ENCODE peak calls at places on chromosomes 3 and 15, in nine cellular contexts. A, I, S, V, E, W, M, P and K are unnamed samples.

GRCh38 chr15:32709295-32710033 is 8.3 kb upstream of the GREM1 start:
- DNase-seq in M (no peak), P (no peak), A (no peak), S (no peak), V (no peak), W (no peak), I (no peak), E (peak), K (no peak)

GRCh38 chr15:99211926-99212325 is 37.5 kb downstream of the TTC23 start:
- DNase-seq in S (no peak), M (no peak), E (peak), V (peak), W (no peak), A (no peak), I (no peak), P (no peak), K (no peak)

GRCh38 chr3:11619461-11619860 is 24.3 kb downstream of the VGLL4 start:
- DNase-seq in M (no peak), S (no peak), E (no peak), V (no peak), I (no peak), W (no peak), P (no peak), A (no peak), K (no peak)

GRCh38 chr3:192229866-192230265 is 497.5 kb downstream of the FGF12 start:
- DNase-seq in P (no peak), M (no peak), S (no peak), A (no peak), V (no peak), I (no peak), W (no peak), E (peak), K (no peak)

GRCh38 chr3:118213892-118214291 is 820.8 kb downstream of the IGSF11 start:
- DNase-seq in P (no peak), E (no peak), M (no peak), V (no peak), S (no peak), I (no peak), W (no peak), A (no peak), K (no peak)

GRCh38 chr3:111745786-111746185 is 113.3 kb upstream of the PHLDB2 start:
- DNase-seq in E (no peak), V (no peak), I (no peak), M (no peak), S (no peak), P (no peak), W (no peak), A (no peak), K (no peak)

GRCh38 chr3:35710554-35710953 is 71.2 kb downstream of the ARPP21 start:
- DNase-seq in I (no peak), V (no peak), A (no peak), W (no peak), P (no peak), M (no peak), S (no peak), E (no peak), K (no peak)

GRCh38 chr15:68795298-68795848 is 25.3 kb downstream of the ANP32A start:
- DNase-seq in W (peak), V (no peak), P (no peak), M (peak), A (peak), S (peak), I (peak), E (peak), K (peak)

GRCh38 chr3:12854550-12854949 is 13.2 kb upstream of the RPL32 start:
- DNase-seq in S (no peak), V (no peak), W (no peak), P (no peak), M (no peak), E (no peak), I (no peak), A (no peak), K (no peak)

GRCh38 chr3:39141211-39141995 is 12.0 kb downstream of the CSRNP1 start:
- DNase-seq in A (peak), P (no peak), I (peak), W (peak), M (peak), V (no peak), S (no peak), E (peak), K (peak)

GRCh38 chr15:92068121-92068520 is 214.6 kb downstream of the SLCO3A1 start:
- DNase-seq in S (no peak), A (no peak), W (no peak), P (no peak), E (peak), I (no peak), V (no peak), M (no peak), K (no peak)

GRCh38 chr3:191343115-191343514 is 12.8 kb upstream of the UTS2B start:
- DNase-seq in E (peak), I (no peak), W (no peak), P (no peak), V (no peak), S (no peak), A (no peak), M (no peak), K (no peak)

GRCh38 chr15:55289573-55290360 is at the start of gene RAB27A:
- DNase-seq in S (no peak), M (peak), V (peak), P (peak), W (peak), A (peak), I (peak), E (peak), K (peak)

GRCh38 chr15:95134306-95135100 is 903.1 kb downstream of the MCTP2 start:
- DNase-seq in P (no peak), S (no peak), V (no peak), A (no peak), E (peak), I (no peak), W (no peak), M (no peak), K (no peak)

GRCh38 chr15:99955181-99955525 is 221.9 kb upstream of the LYSMD4 start:
- DNase-seq in V (no peak), I (no peak), A (no peak), W (no peak), S (no peak), E (no peak), M (no peak), P (no peak), K (peak)

GRCh38 chr3:142418926-142419592 is 28.8 kb downstream of the XRN1 start:
- DNase-seq in V (no peak), W (no peak), P (no peak), I (no peak), M (no peak), A (no peak), E (no peak), S (no peak), K (no peak)

GRCh38 chr3:142013331-142013730 is 136.0 kb downstream of the TFDP2 start:
- DNase-seq in V (no peak), P (no peak), W (no peak), A (no peak), S (no peak), E (no peak), I (no peak), M (no peak), K (no peak)

GRCh38 chr3:141499304-141499703 is 12.5 kb downstream of the RASA2 start:
- DNase-seq in A (no peak), M (no peak), E (no peak), S (no peak), V (no peak), I (no peak), W (no peak), P (no peak), K (no peak)

GRCh38 chr15:40782609-40783227 is 12.9 kb downstream of the C15orf62 start:
- DNase-seq in S (no peak), W (no peak), I (peak), P (peak), E (no peak), A (peak), M (peak), V (peak), K (peak)

GRCh38 chr15:76191539-76192244 is 119.6 kb downstream of the ETFA start:
- DNase-seq in M (no peak), I (no peak), P (no peak), S (no peak), A (no peak), E (no peak), V (no peak), W (no peak), K (no peak)

GRCh38 chr3:178047496-178047895 is 488.7 kb upstream of the KCNMB2 start:
- DNase-seq in M (no peak), A (no peak), I (no peak), W (no peak), S (no peak), E (no peak), V (no peak), P (no peak), K (no peak)

GRCh38 chr15:39837454-39837853 is 54.8 kb upstream of the FSIP1 start:
- DNase-seq in A (no peak), M (no peak), W (no peak), I (no peak), V (no peak), S (no peak), E (no peak), P (no peak), K (no peak)

GRCh38 chr3:15260531-15260930 is 54.5 kb downstream of the CAPN7 start:
- DNase-seq in I (no peak), V (no peak), S (no peak), A (no peak), P (no peak), W (no peak), M (no peak), E (no peak), K (no peak)

GRCh38 chr3:15253023-15253697 is 47.1 kb downstream of the CAPN7 start:
- DNase-seq in I (no peak), E (no peak), P (no peak), M (no peak), V (no peak), W (no peak), A (no peak), S (no peak), K (no peak)

GRCh38 chr3:15255215-15255614 is 49.2 kb downstream of the CAPN7 start:
- DNase-seq in P (no peak), A (no peak), V (no peak), W (no peak), E (no peak), S (no peak), M (no peak), I (no peak), K (no peak)

GRCh38 chr3:15258720-15259119 is 52.7 kb downstream of the CAPN7 start:
- DNase-seq in W (peak), I (no peak), V (no peak), E (no peak), P (no peak), S (no peak), M (no peak), A (no peak), K (no peak)

DNA sequence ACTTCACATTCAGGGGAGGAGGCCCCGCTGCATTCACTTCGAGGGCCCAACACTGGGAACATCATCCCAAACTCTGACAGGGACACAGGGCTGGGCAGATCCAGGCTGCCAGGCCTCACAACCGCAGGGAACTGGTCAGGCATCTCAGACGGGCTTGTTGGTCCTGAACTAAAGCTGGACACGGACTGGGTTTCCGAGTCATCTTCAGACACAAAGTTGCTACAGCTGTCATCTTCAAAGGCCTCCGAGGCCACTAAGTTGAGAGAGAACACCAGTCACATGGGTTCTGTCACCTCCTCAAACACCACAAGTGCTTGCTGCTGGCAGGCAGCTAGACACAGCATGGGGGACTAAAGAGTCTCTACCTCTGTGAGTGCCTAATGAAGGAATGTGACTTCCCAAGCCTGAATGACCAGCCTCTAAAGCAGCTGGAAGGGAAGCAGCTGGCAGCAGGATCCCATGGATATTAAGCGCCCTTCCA is 50.9 kb downstream of the CAPN7 start:
- DNase-seq in I (no peak), S (no peak), M (no peak), E (no peak), A (no peak), V (no peak), W (peak), P (no peak), K (no peak)
- H3K27ac ChIP-seq in I (no peak), S (no peak), M (no peak), E (no peak), A (no peak), V (no peak), W (no peak), P (no peak), K (no peak)

GRCh38 chr3:46491089-46492070 is 6.4 kb upstream of the RTP3 start:
- DNase-seq in I (no peak), S (no peak), M (peak), V (no peak), A (peak), P (no peak), E (no peak), W (no peak), K (no peak)
- TF ChIP-seq POLR2A in I (no peak), S (no peak), M (peak), V (no peak), A (no peak), P (no peak), E (no peak), W (no peak), K (no peak)

GRCh38 chr3:37163262-37164020 is 10.9 kb downstream of the LRRFIP2 start:
- DNase-seq in S (no peak), E (peak), M (no peak), I (no peak), A (no peak), V (no peak), P (no peak), W (no peak), K (no peak)

GRCh38 chr3:37161351-37161750 is 13.0 kb downstream of the LRRFIP2 start:
- DNase-seq in I (no peak), E (peak), S (no peak), W (no peak), P (no peak), V (no peak), M (no peak), A (no peak), K (no peak)

DNA sequence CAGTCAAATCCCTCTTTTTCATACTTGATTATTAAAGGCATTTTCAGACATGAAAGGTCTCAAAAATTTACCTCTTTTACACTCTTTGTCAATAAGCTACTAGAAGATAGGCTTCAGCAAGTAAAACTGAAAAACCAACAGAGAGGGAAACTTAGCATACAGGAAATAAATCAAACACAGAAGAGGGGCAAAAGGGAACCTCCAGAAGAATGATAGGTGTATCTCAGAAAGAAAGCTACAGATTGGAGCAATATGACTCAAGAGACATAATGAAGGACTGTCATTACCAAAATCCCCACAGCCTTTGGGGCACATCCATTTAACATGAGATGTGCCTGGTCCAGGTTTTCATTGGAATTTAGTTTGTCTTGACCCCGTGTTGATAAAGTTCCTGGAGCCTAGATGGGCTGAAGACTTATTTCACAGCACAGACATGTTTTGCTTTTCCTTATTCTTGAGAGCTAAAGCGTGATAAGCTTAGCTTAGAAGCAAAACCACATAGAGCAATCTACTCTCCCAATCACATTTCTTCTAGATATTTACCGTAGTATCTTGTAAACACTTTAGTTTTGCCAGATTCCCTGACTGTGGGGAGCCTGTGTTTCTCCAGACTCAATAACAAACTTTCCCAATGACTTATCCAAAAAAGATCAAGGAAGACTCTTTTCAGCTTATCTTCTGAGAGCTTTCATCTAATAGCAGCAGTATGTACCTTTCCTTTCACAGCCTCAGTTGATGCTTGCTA is 11.7 kb downstream of the LRRFIP2 start:
- DNase-seq in W (no peak), S (no peak), M (no peak), V (no peak), P (no peak), A (no peak), E (no peak), I (no peak), K (no peak)
- H3K27ac ChIP-seq in W (no peak), S (no peak), M (no peak), V (no peak), P (no peak), A (no peak), E (no peak), I (no peak), K (no peak)

GRCh38 chr15:44706946-44707636 is 4.0 kb downstream of the PATL2 start:
- DNase-seq in P (no peak), S (no peak), V (no peak), M (no peak), W (no peak), I (no peak), E (no peak), A (peak), K (no peak)
- TF ChIP-seq POLR2A in P (no peak), S (no peak), V (no peak), M (no peak), W (no peak), I (no peak), E (no peak), A (no peak), K (no peak)

GRCh38 chr3:16885588-16885903 is 791 bp downstream of the PLCL2 start:
- DNase-seq in A (no peak), I (no peak), W (no peak), V (no peak), E (no peak), M (peak), P (no peak), S (no peak), K (no peak)
- H3K27ac ChIP-seq in A (peak), I (peak), W (peak), V (peak), E (no peak), M (peak), P (no peak), S (peak), K (peak)

GRCh38 chr3:130893240-130894129 is at the start of gene ATP2C1:
- DNase-seq in V (peak), E (peak), I (peak), M (peak), W (peak), A (peak), P (peak), S (peak), K (peak)
- TF ChIP-seq POLR2A in V (peak), E (peak), I (peak), M (peak), W (peak), A (no peak), P (peak), S (peak), K (peak)